ENCODE peak calls at places on chromosomes 6 and 20, in five cellular contexts. K, E, U, O and D are unnamed samples.

GRCh38 chr20:62282877-62283503 is 19.8 kb upstream of the ADRM1 start:
- DNase-seq in K (no peak), O (no peak), E (no peak), U (no peak), D (no peak)

GRCh38 chr6:144141470-144141869 is 8.8 kb upstream of the STX11 start:
- DNase-seq in U (no peak), K (no peak), O (no peak), E (no peak), D (no peak)

GRCh38 chr6:104601756-104602155 is 258.0 kb downstream of the HACE1 start:
- DNase-seq in K (no peak), E (no peak), U (no peak), O (no peak), D (no peak)

GRCh38 chr6:35474978-35475570 is 6.9 kb downstream of the RPL10A start:
- DNase-seq in U (no peak), K (no peak), O (no peak), E (no peak), D (no peak)

GRCh38 chr20:7038029-7038428 is 270.5 kb downstream of the BMP2 start:
- DNase-seq in K (no peak), E (no peak), O (no peak), U (no peak), D (no peak)

GRCh38 chr6:167826230-167827061 is at the start of gene AFDN:
- DNase-seq in E (peak), U (peak), O (peak), K (peak), D (peak)

GRCh38 chr6:136822051-136822378 is 377 bp upstream of the PEX7 start:
- DNase-seq in K (no peak), U (peak), E (peak), O (peak), D (peak)

GRCh38 chr6:53567701-53568100 is 22.8 kb upstream of the GCLC start:
- DNase-seq in E (no peak), K (no peak), U (no peak), O (no peak), D (no peak)

GRCh38 chr6:109486068-109486467 is 3.0 kb upstream of the ZBTB24 start:
- DNase-seq in U (no peak), K (no peak), O (no peak), E (no peak), D (no peak)

GRCh38 chr6:82022614-82023102 is 224.9 kb downstream of the IBTK start:
- DNase-seq in E (no peak), O (no peak), U (no peak), K (no peak), D (no peak)

GRCh38 chr20:17617212-17617867 is 47.5 kb downstream of the DSTN start:
- DNase-seq in K (peak), E (peak), O (peak), U (peak), D (peak)

GRCh38 chr20:51318058-51318960 is 224.2 kb downstream of the NFATC2 start:
- DNase-seq in E (peak), O (no peak), U (peak), K (peak), D (no peak)

GRCh38 chr20:39878809-39879208 is 810.2 kb downstream of the MAFB start:
- DNase-seq in O (no peak), K (no peak), U (no peak), E (no peak), D (no peak)

GRCh38 chr6:119148102-119148824 is 69.8 kb upstream of the FAM184A start:
- DNase-seq in O (no peak), K (no peak), E (peak), U (peak), D (no peak)

GRCh38 chr20:32534661-32535240 is 50.4 kb downstream of the NOL4L start:
- DNase-seq in E (no peak), O (no peak), U (no peak), K (no peak), D (no peak)

GRCh38 chr6:7154341-7155139 is 46.8 kb downstream of the RREB1 start:
- DNase-seq in K (no peak), U (no peak), E (no peak), O (no peak), D (no peak)

GRCh38 chr6:167984144-167984719 is 13.2 kb upstream of the KIF25 start:
- DNase-seq in E (peak), K (no peak), U (no peak), O (no peak), D (no peak)

GRCh38 chr6:108711831-108712230 is 136.4 kb upstream of the ARMC2 start:
- DNase-seq in E (no peak), O (no peak), K (no peak), U (no peak), D (no peak)

GRCh38 chr6:144559865-144560603 is 274.9 kb downstream of the UTRN start:
- DNase-seq in K (no peak), O (no peak), U (no peak), E (no peak), D (no peak)

GRCh38 chr20:50389437-50389807 is 120.8 kb upstream of the PTPN1 start:
- DNase-seq in E (no peak), O (no peak), K (no peak), U (peak), D (no peak)

GRCh38 chr20:46044896-46045295 is 15.9 kb downstream of the SLC12A5 start:
- DNase-seq in O (no peak), U (no peak), K (no peak), E (no peak), D (no peak)

GRCh38 chr20:63060057-63060991 is 53.6 kb upstream of the BHLHE23 start:
- DNase-seq in U (peak), K (peak), O (peak), E (no peak), D (no peak)

DNA sequence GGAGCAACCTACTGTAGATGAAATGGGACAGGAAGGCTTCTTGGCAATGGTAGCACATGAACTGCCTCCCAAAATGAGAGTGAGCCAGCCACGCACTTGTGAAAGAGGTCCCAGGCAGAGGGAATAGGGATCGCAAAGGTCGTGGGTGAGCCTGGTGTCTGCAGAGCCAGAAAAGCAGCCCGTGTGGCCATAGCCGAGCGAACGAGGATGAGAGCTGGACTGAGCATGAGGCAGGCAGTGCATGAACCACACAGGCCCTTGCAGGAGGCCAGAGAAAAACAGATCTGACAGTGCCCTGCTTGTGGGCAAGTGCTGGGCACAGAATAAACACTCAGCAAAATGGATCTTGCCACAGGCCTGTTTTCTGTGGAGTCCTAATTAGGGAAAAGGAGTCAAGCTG is 43.8 kb downstream of the GCNT2 start:
- DNase-seq in E (no peak), K (no peak), O (no peak), U (no peak), D (no peak)
- H3K27ac ChIP-seq in E (no peak), K (no peak), O (no peak), U (no peak), D (no peak)

GRCh38 chr6:3163248-3163594 is 5.9 kb upstream of the TUBB2A start:
- DNase-seq in O (no peak), E (no peak), K (no peak), U (no peak), D (no peak)
- H3K27ac ChIP-seq in O (no peak), E (no peak), K (peak), U (no peak), D (no peak)

DNA sequence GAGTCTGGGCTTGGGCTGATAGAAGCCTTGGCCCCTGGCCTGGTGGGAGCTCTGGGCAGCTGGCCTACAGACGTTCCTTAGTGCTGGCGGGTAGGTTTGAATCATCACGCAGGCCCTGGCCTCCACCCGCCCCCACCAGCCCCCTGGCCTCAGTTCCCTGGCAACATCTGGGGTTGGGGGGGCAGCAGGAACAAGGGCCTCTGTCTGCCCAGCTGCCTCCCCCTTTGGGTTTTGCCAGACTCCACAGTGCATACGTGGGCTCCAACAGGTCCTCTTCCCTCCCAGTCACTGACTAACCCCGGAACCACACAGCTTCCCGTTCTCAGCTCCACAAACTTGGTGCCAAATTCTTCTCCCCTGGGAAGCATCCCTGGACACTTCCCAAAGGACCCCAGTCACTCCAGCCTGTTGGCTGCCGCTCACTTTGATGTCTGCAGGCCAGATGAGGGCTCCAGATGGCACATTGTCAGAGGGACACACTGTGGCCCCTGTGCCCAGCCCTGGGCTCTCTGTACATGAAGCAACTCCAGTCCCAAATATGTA is 957 bp upstream of the VEGFA start:
- DNase-seq in O (no peak), K (no peak), E (peak), U (peak), D (peak)
- H3K27ac ChIP-seq in O (no peak), K (no peak), E (no peak), U (no peak), D (no peak)

GRCh38 chr20:53622247-53623114 is 28.8 kb upstream of the ZNF217 start:
- DNase-seq in E (no peak), U (no peak), O (no peak), K (no peak), D (no peak)

GRCh38 chr20:53623127-53623453 is 29.5 kb upstream of the ZNF217 start:
- DNase-seq in U (no peak), O (no peak), E (no peak), K (no peak), D (no peak)

GRCh38 chr20:53621482-53622246 is 28.0 kb upstream of the ZNF217 start:
- DNase-seq in O (no peak), E (no peak), U (peak), K (peak), D (no peak)

GRCh38 chr20:53613748-53614147 is 20.1 kb upstream of the ZNF217 start:
- DNase-seq in U (no peak), O (no peak), K (no peak), E (no peak), D (no peak)

GRCh38 chr20:53617791-53618489 is 24.3 kb upstream of the ZNF217 start:
- DNase-seq in O (no peak), U (no peak), E (no peak), K (no peak), D (no peak)
- H3K27ac ChIP-seq in O (no peak), U (no peak), E (no peak), K (no peak), D (no peak)

GRCh38 chr6:165637591-165637990 is 25.4 kb downstream of the PDE10A start:
- DNase-seq in K (no peak), O (no peak), E (no peak), U (no peak), D (no peak)
- H3K27ac ChIP-seq in K (no peak), O (no peak), E (peak), U (no peak), D (no peak)

GRCh38 chr20:25041813-25042530 is 16.0 kb downstream of the ACSS1 start:
- DNase-seq in E (no peak), K (peak), U (peak), O (no peak), D (no peak)
- H3K27ac ChIP-seq in E (no peak), K (peak), U (peak), O (peak), D (peak)

GRCh38 chr20:44948513-44948912 is 11.7 kb downstream of the TOMM34 start:
- DNase-seq in K (no peak), O (no peak), E (no peak), U (no peak), D (no peak)

GRCh38 chr20:44945261-44945660 is 14.9 kb downstream of the TOMM34 start:
- DNase-seq in U (no peak), E (no peak), O (no peak), K (no peak), D (no peak)

GRCh38 chr20:44943828-44944227 is 16.4 kb downstream of the TOMM34 start:
- DNase-seq in K (no peak), U (no peak), O (no peak), E (no peak), D (no peak)

GRCh38 chr20:44948107-44948506 is 12.1 kb downstream of the TOMM34 start:
- DNase-seq in U (no peak), O (no peak), K (no peak), E (no peak), D (no peak)

DNA sequence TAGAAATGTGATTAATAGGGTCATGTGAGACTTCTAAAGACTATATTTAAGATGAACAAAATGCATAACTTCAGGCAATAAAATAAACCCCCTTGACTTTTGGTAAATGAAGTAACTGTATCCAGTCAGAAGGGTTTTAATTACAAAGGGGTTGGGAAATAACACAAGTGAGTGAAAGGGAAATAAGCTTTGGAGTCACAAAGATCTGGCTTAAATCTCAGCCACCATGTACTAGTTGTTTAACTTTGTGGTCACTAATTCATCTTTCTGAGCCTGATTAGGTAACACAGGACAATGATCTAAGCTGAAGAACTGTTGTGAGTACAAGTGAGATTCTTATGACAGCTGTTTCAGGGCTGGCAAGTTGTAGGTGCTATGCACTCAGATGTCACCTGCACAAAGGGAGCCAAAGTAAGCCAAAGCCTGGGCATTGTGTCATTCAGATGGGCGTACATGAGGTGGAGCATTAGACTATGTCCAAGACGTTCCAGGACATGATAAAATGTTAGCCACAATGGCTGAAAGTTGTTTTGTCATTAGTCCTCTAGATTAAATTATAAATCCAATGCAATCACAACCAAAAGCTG is 13.8 kb downstream of the TOMM34 start:
- DNase-seq in U (no peak), O (no peak), E (no peak), K (no peak), D (no peak)
- H3K27ac ChIP-seq in U (no peak), O (no peak), E (no peak), K (no peak), D (no peak)

GRCh38 chr6:19837511-19838441 is 606 bp downstream of the ID4 start:
- DNase-seq in U (peak), K (peak), O (peak), E (peak), D (peak)

GRCh38 chr6:19838442-19839236 is 1.5 kb downstream of the ID4 start:
- DNase-seq in U (peak), K (peak), E (peak), O (peak), D (peak)

GRCh38 chr6:19839237-19839546 is 2.0 kb downstream of the ID4 start:
- DNase-seq in U (no peak), O (no peak), E (no peak), K (no peak), D (no peak)

GRCh38 chr6:19841181-19841580 is 4.0 kb downstream of the ID4 start:
- DNase-seq in U (no peak), E (no peak), K (no peak), O (no peak), D (no peak)

GRCh38 chr6:19839788-19840187 is 2.6 kb downstream of the ID4 start:
- DNase-seq in U (no peak), K (no peak), E (no peak), O (no peak), D (no peak)
- H3K27ac ChIP-seq in U (no peak), K (no peak), E (no peak), O (no peak), D (no peak)

GRCh38 chr20:48720256-48721020 is 107.4 kb downstream of the PREX1 start:
- DNase-seq in E (no peak), K (no peak), O (peak), U (no peak), D (no peak)
- H3K27ac ChIP-seq in E (no peak), K (no peak), O (peak), U (peak), D (peak)